ENCODE peak calls at places on chromosomes 7 and 10, in ten cellular contexts. E, I, A, D, W, R, G, U, K and X are unnamed samples. For H3K9me2 and H3K4me1, the result is how much of the 10 kb centered on the place peaks cover.

GRCh38 chr10:82438277-82438676 is 563.3 kb downstream of the NRG3 start:
- DNase-seq in I (no peak), A (no peak), E (no peak), R (no peak), W (no peak), G (no peak), K (no peak), U (no peak), D (no peak), X (no peak)

GRCh38 chr7:24971333-24972165 is 8.4 kb downstream of the OSBPL3 start:
- DNase-seq in W (peak), U (no peak), I (peak), D (peak), G (no peak), K (no peak), A (peak), E (peak), R (peak), X (no peak)

GRCh38 chr10:86668297-86669165 is at the start of gene LDB3:
- DNase-seq in W (no peak), E (peak), G (no peak), A (no peak), U (no peak), K (peak), I (peak), D (peak), R (peak), X (peak)

GRCh38 chr7:97732567-97733275 is 835 bp downstream of the TAC1 start:
- DNase-seq in I (peak), R (no peak), G (peak), K (no peak), A (no peak), W (no peak), D (no peak), U (no peak), E (no peak), X (no peak)

GRCh38 chr7:41222704-41223103 is 480.2 kb downstream of the INHBA start:
- DNase-seq in G (no peak), R (no peak), A (peak), E (peak), K (no peak), I (no peak), U (no peak), W (no peak), D (no peak), X (no peak)

GRCh38 chr7:143305423-143306070 is 10.4 kb upstream of the CLCN1 start:
- DNase-seq in E (peak), I (peak), U (peak), K (peak), W (peak), R (no peak), G (peak), A (peak), D (peak), X (peak)

GRCh38 chr7:50988465-50988864 is 205.8 kb upstream of the GRB10 start:
- DNase-seq in U (no peak), K (no peak), G (peak), E (no peak), W (no peak), D (no peak), R (no peak), I (no peak), A (no peak), X (no peak)

GRCh38 chr10:113541554-113541902 is 11.3 kb upstream of the HABP2 start:
- DNase-seq in G (no peak), U (no peak), K (no peak), E (no peak), W (no peak), A (no peak), R (no peak), I (no peak), D (no peak), X (no peak)

GRCh38 chr7:78924581-78924980 is 528.9 kb downstream of the MAGI2 start:
- DNase-seq in G (peak), U (no peak), E (peak), A (peak), R (no peak), I (no peak), D (peak), W (peak), K (peak), X (no peak)

GRCh38 chr10:65950075-65950474 is 975.8 kb upstream of the LRRTM3 start:
- DNase-seq in U (no peak), W (no peak), R (no peak), K (peak), G (no peak), D (no peak), A (no peak), I (no peak), E (peak), X (no peak)

GRCh38 chr10:112393341-112393740 is 19.4 kb downstream of the ACSL5 start:
- DNase-seq in U (no peak), W (no peak), R (no peak), K (no peak), D (no peak), I (no peak), G (no peak), E (no peak), A (no peak), X (no peak)

GRCh38 chr10:128116187-128116586 is 10.0 kb downstream of the MKI67 start:
- DNase-seq in U (no peak), G (no peak), W (no peak), E (no peak), A (no peak), R (no peak), I (no peak), K (no peak), D (no peak), X (no peak)

GRCh38 chr7:1922870-1923236 is 252.8 kb downstream of the ELFN1 start:
- DNase-seq in U (no peak), G (no peak), R (no peak), A (peak), K (no peak), I (no peak), D (no peak), E (peak), W (no peak), X (no peak)

GRCh38 chr10:78207776-78208175 is 174.1 kb downstream of the RPS24 start:
- DNase-seq in U (no peak), G (no peak), E (no peak), I (no peak), D (no peak), K (no peak), R (no peak), W (no peak), A (peak), X (no peak)

GRCh38 chr10:27158421-27158820 is 3.3 kb downstream of the MASTL start:
- DNase-seq in G (no peak), U (no peak), W (no peak), I (no peak), E (peak), R (no peak), D (no peak), K (no peak), A (peak), X (no peak)

GRCh38 chr7:66877577-66878300 is 43.3 kb upstream of the TMEM248 start:
- DNase-seq in W (no peak), K (no peak), E (no peak), U (no peak), R (no peak), D (no peak), A (peak), I (no peak), G (no peak), X (peak)

GRCh38 chr7:132446666-132447217 is 129.5 kb downstream of the PLXNA4 start:
- DNase-seq in U (no peak), A (no peak), K (no peak), R (no peak), D (no peak), W (no peak), E (no peak), G (peak), I (no peak), X (no peak)

GRCh38 chr10:103333934-103334520 is 16.9 kb downstream of the PCGF6 start:
- DNase-seq in D (peak), A (peak), W (peak), U (peak), I (peak), R (no peak), E (peak), K (peak), G (peak), X (peak)

GRCh38 chr10:34183397-34183796 is 631.7 kb downstream of the PARD3 start:
- DNase-seq in E (no peak), I (no peak), G (peak), R (no peak), D (no peak), K (no peak), U (no peak), A (no peak), W (no peak), X (no peak)

GRCh38 chr10:68284007-68284406 is 47.9 kb upstream of the HNRNPH3 start:
- DNase-seq in U (no peak), D (no peak), I (no peak), A (no peak), R (no peak), G (no peak), W (no peak), E (no peak), K (no peak), X (no peak)

GRCh38 chr7:24152356-24152755 is 131.6 kb upstream of the NPY start:
- DNase-seq in W (no peak), I (no peak), K (no peak), E (peak), U (no peak), D (peak), A (peak), G (no peak), R (no peak), X (no peak)

GRCh38 chr7:36129048-36129534 is 24.0 kb upstream of the EEPD1 start:
- DNase-seq in I (no peak), U (no peak), A (peak), G (no peak), R (peak), E (peak), D (peak), W (no peak), K (no peak), X (no peak)

GRCh38 chr7:44466300-44467216 is 23.9 kb downstream of the NUDCD3 start:
- DNase-seq in I (no peak), K (no peak), R (no peak), E (no peak), U (no peak), D (no peak), A (peak), W (no peak), G (no peak), X (no peak)

GRCh38 chr7:1986366-1987083 is 246.2 kb downstream of the MAD1L1 start:
- DNase-seq in A (no peak), K (no peak), D (no peak), G (no peak), I (no peak), U (no peak), R (no peak), W (no peak), E (no peak), X (no peak)

GRCh38 chr7:117435475-117436043 is 8.3 kb upstream of the ASZ1 start:
- DNase-seq in E (peak), K (no peak), A (no peak), R (peak), I (no peak), D (peak), W (no peak), U (peak), G (no peak), X (no peak)

GRCh38 chr10:21372651-21373410 is 152.7 kb downstream of the SKIDA1 start:
- DNase-seq in U (peak), I (peak), W (peak), D (peak), A (peak), G (peak), R (peak), E (peak), K (peak), X (peak)

GRCh38 chr10:51821045-51821444 is 121.7 kb upstream of the CSTF2T start:
- DNase-seq in E (no peak), I (no peak), K (no peak), W (no peak), U (no peak), R (no peak), G (no peak), D (no peak), A (no peak), X (no peak)
- H3K9me2 ChIP-seq in E (under half), I (under half), K (under half), W (under half), U (under half), R (under half), G (under half), D (under half), A (under half), X (under half)

GRCh38 chr10:99743841-99744240 is 11.8 kb downstream of the CUTC start:
- DNase-seq in D (no peak), I (no peak), G (no peak), R (no peak), E (peak), A (no peak), W (no peak), U (no peak), K (no peak), X (no peak)
- H3K4me1 ChIP-seq in D (under half), I (under half), G (under half), R (under half), E (under half), A (under half), W (under half), U (under half), K (under half), X (under half)

GRCh38 chr7:155451522-155452239 is 6.2 kb upstream of the EN2 start:
- DNase-seq in D (no peak), W (no peak), R (no peak), A (no peak), G (no peak), E (no peak), I (no peak), K (no peak), U (no peak), X (no peak)
- H3K9me2 ChIP-seq in D (under half), W (under half), R (under half), A (under half), G (under half), E (under half), I (under half), K (under half), U (under half), X (under half)

DNA sequence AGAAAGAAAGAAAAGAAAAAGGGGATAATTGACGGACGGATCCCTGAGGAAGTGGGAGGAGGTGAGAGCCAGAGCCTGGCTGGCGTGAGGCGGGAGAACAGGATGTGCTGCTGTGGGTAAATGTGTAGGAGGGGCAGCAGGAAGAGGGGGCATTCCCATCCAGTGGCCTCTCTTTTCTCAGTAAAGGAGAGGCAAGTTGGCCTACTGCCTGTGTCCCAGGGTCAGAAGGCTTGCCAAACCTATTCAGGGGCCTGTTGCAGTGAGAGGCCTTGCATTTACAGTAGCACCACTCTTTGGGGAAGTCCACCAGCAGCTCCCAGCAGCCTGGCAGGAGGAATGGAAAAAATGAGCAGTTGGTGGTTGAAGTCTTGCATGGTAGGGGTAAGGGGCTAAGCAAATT is 26.6 kb upstream of the ASCC1 start:
- DNase-seq in K (no peak), W (no peak), G (peak), E (no peak), R (no peak), U (no peak), D (peak), A (peak), I (no peak), X (no peak)
- H3K4me1 ChIP-seq in K (under half), W (under half), G (under half), E (under half), R (half or more), U (under half), D (under half), A (under half), I (under half), X (under half)